ENCODE peak calls at places on chromosomes 5 and 9, in five cellular contexts. E is fibroblast of pulmonary artery, R is heart right ventricle, H is mucosa of descending colon, V is brain microvascular endothelial cell. J is an unnamed sample.

GRCh38 chr9:132840980-132841379 is 37.1 kb downstream of the AK8 start:
- DNase-seq in E (no peak), R (no peak), H (no peak), V (no peak), J (no peak)

GRCh38 chr5:168295574-168296201 is 4.2 kb downstream of the WWC1 start:
- DNase-seq in E (peak), R (no peak), H (no peak), V (peak), J (no peak)

GRCh38 chr9:83043583-83043982 is 19.4 kb downstream of the RASEF start:
- DNase-seq in E (no peak), R (no peak), H (no peak), V (no peak), J (peak)

GRCh38 chr9:107465467-107466451 is 23.8 kb downstream of the KLF4 start:
- DNase-seq in E (peak), R (peak), H (peak), V (peak), J (no peak)

GRCh38 chr9:128098936-128099931 is 28.3 kb downstream of the PTGES2 start:
- DNase-seq in E (peak), R (no peak), H (peak), V (no peak), J (no peak)

GRCh38 chr5:83721878-83722779 is 1.5 kb upstream of the HAPLN1 start:
- DNase-seq in E (peak), R (peak), H (peak), V (peak), J (no peak)

GRCh38 chr9:119649205-119649604 is 280.0 kb upstream of the BRINP1 start:
- DNase-seq in E (no peak), R (no peak), H (no peak), V (no peak), J (no peak)

GRCh38 chr5:111685969-111686368 is 71.0 kb downstream of the NREP start:
- DNase-seq in E (no peak), R (no peak), H (no peak), V (no peak), J (no peak)

GRCh38 chr5:1335540-1336095 is 9.3 kb downstream of the CLPTM1L start:
- DNase-seq in E (no peak), R (no peak), H (peak), V (no peak), J (no peak)

GRCh38 chr5:74316064-74316586 is 324.4 kb downstream of the ENC1 start:
- DNase-seq in E (peak), R (no peak), H (no peak), V (peak), J (peak)

GRCh38 chr5:146009020-146009419 is 72.6 kb downstream of the SH3RF2 start:
- DNase-seq in E (no peak), R (no peak), H (no peak), V (no peak), J (no peak)

GRCh38 chr5:180387798-180388197 is 34.7 kb upstream of the GFPT2 start:
- DNase-seq in E (no peak), R (no peak), H (no peak), V (no peak), J (no peak)

GRCh38 chr5:135034186-135034962 is at the start of gene PITX1:
- DNase-seq in E (peak), R (no peak), H (peak), V (no peak), J (peak)

GRCh38 chr9:86507119-86507731 is 153.0 kb upstream of the TUT7 start:
- DNase-seq in E (no peak), R (no peak), H (no peak), V (no peak), J (no peak)

GRCh38 chr5:60811105-60811504 is 33.0 kb downstream of the ELOVL7 start:
- DNase-seq in E (no peak), R (no peak), H (no peak), V (no peak), J (no peak)

GRCh38 chr5:114477816-114478330 is 116.0 kb downstream of the KCNN2 start:
- DNase-seq in E (no peak), R (no peak), H (no peak), V (no peak), J (no peak)

GRCh38 chr9:68750179-68750685 is 45.2 kb downstream of the PIP5K1B start:
- DNase-seq in E (no peak), R (no peak), H (no peak), V (no peak), J (no peak)

GRCh38 chr5:164341056-164341619 is 835.7 kb downstream of the MAT2B start:
- DNase-seq in E (no peak), R (no peak), H (no peak), V (no peak), J (no peak)

GRCh38 chr5:82593481-82593880 is 315.3 kb upstream of the RPS23 start:
- DNase-seq in E (peak), R (no peak), H (no peak), V (peak), J (no peak)

GRCh38 chr5:142425286-142426065 is 100.7 kb upstream of the SPRY4 start:
- DNase-seq in E (no peak), R (no peak), H (no peak), V (no peak), J (no peak)

GRCh38 chr5:9462109-9462508 is 83.8 kb downstream of the SEMA5A start:
- DNase-seq in E (no peak), R (no peak), H (no peak), V (no peak), J (no peak)

GRCh38 chr5:147167529-147167928 is 67.3 kb upstream of the STK32A start:
- DNase-seq in E (no peak), R (no peak), H (no peak), V (no peak), J (no peak)

GRCh38 chr9:69078069-69078468 is 42.5 kb downstream of the FXN start:
- DNase-seq in E (no peak), R (no peak), H (no peak), V (no peak), J (no peak)

GRCh38 chr5:58117491-58117890 is 342.4 kb downstream of the PLK2 start:
- DNase-seq in E (no peak), R (no peak), H (no peak), V (no peak), J (no peak)

GRCh38 chr9:3526166-3526902 is 533 bp upstream of the RFX3 start:
- DNase-seq in E (peak), R (peak), H (peak), V (peak), J (peak)

GRCh38 chr9:96852676-96853075 is 1.6 kb downstream of the ZNF782 start:
- DNase-seq in E (no peak), R (no peak), H (no peak), V (no peak), J (no peak)

GRCh38 chr9:131672451-131672850 is 67.4 kb downstream of the RAPGEF1 start:
- DNase-seq in E (no peak), R (peak), H (no peak), V (no peak), J (no peak)

GRCh38 chr5:165695796-165696195 is 2190.4 kb downstream of the MAT2B start:
- DNase-seq in E (no peak), R (no peak), H (no peak), V (no peak), J (no peak)

GRCh38 chr9:115593587-115594091 is 475.7 kb upstream of the TNC start:
- DNase-seq in E (peak), R (peak), H (no peak), V (peak), J (no peak)

GRCh38 chr5:181167814-181168488 is 20.6 kb downstream of the OR2V2 start:
- DNase-seq in E (no peak), R (no peak), H (no peak), V (no peak), J (no peak)

GRCh38 chr5:167587768-167588167 is 703.7 kb upstream of the WWC1 start:
- DNase-seq in E (peak), R (peak), H (no peak), V (peak), J (peak)

GRCh38 chr5:107558951-107559350 is 111.8 kb downstream of the EFNA5 start:
- DNase-seq in E (no peak), R (no peak), H (no peak), V (no peak), J (no peak)

GRCh38 chr5:145943674-145944121 is 7.3 kb downstream of the SH3RF2 start:
- DNase-seq in E (peak), R (no peak), H (no peak), V (no peak), J (no peak)

GRCh38 chr9:36317766-36318165 is 59.5 kb upstream of the GNE start:
- DNase-seq in E (no peak), R (no peak), H (peak), V (no peak), J (no peak)

GRCh38 chr9:97473717-97474116 is 27.7 kb upstream of the TMOD1 start:
- DNase-seq in E (no peak), R (no peak), H (no peak), V (no peak), J (no peak)

GRCh38 chr5:170693701-170694100 is 89.8 kb upstream of the GABRP start:
- DNase-seq in E (no peak), R (no peak), H (no peak), V (no peak), J (no peak)

GRCh38 chr5:96014395-96014794 is 52.7 kb upstream of the ELL2 start:
- DNase-seq in E (no peak), R (no peak), H (no peak), V (no peak), J (no peak)

GRCh38 chr9:31030741-31031202 is 1353.7 kb upstream of the ACO1 start:
- DNase-seq in E (peak), R (no peak), H (no peak), V (no peak), J (no peak)

DNA sequence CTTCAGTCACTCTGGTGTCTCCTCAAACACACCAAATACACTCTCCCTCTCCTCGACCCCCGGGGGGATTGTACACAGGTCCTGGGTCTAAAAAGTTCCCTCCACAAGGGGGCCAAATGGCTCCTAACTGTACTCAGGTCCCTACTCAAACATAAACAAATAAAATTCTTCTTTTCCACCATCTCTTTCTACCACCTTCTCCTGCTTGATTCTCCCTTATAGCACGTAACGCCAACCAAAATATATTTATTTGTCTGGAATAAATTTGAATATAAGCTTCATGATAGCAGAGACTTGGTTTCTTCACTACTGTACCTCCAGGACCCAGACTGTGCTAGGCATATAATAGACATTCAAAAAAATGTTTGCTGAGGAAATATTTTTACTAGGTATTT is 21.4 kb downstream of the ZNF608 start:
- DNase-seq in E (no peak), R (no peak), H (no peak), V (no peak), J (no peak)
- TF ChIP-seq CTCF in E (no peak), R (no peak), H (no peak), V (peak), J (peak)

DNA sequence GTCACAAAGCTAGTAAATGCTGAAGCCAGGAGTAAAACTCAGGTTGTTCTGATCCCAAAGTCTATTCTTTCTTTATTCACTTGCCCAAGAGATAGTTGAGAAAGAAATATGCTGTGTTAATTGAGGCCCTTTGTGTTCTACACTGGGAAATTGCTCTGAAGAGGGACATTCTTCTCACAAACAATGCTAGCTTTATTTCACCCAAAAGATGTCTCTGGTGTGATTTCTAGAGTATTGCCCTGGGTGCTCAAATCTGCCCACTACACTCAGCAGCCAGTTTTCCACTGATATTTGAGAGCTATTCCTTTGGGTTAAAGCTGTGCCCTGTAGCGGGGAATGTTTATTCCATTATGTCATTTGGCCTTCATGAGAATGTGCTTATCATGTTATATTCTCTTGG is 20.9 kb upstream of the C5orf63 start:
- DNase-seq in E (no peak), R (no peak), H (no peak), V (no peak), J (no peak)
- H3K4me3 ChIP-seq in E (no peak), R (no peak), H (no peak), V (no peak), J (no peak)

GRCh38 chr5:72280655-72281069 is 39.4 kb downstream of the MRPS27 start:
- DNase-seq in E (peak), R (no peak), H (no peak), V (peak), J (no peak)
- TF ChIP-seq CTCF in E (peak), R (peak), H (no peak), V (peak), J (peak)

DNA sequence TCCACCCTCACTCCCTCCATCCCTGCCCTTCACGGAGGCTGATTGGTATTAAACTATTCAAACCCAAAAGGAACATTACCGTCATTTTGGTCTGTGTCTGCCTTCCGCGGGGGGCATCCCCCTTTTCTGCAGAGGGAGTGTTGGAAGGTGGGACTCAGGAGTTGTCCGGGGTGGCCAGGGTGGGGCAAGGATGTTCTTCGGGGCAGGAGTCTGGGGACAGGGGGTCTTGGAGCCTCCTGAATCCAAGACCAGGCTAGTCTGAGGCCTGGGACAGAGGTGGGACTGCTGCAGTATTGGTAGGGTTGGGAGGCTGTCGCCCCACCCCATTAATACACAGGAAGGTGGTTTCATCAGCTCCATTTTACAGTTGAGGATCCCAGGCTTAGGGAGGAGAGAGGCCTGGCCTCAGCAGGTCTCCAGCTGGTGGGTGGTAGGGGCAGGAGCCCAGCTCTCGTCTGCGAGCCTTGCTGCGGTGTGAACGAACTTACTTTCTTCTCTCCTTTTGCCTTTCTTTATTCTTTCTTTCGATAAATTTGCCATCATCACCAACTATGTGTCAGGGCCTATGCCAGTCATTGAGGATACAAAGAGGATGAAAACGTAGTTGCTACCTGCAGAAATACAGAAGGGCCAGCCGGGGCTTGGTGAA is 33.8 kb downstream of the DAB2IP start:
- DNase-seq in E (no peak), R (no peak), H (no peak), V (no peak), J (no peak)
- H3K4me3 ChIP-seq in E (no peak), R (no peak), H (no peak), V (no peak), J (no peak)

DNA sequence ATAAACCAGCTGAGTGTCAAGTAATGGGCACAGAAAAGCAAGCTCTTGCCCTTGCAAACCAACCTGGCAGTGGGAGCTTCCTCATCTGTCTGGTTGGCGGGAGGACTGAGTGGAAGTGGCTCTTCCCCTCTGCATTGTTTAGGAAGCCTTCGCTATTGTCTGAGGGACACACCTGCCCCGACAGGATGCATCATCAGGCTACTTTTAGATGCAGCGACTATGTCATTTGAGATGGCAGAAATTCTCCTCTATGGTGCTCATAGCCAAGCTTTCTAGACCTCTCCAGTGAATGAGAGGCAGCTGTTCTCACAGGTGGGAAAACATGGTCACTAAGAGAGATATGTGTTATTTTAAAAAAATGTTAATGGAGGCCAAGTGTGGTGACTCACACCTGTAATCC is 104.0 kb downstream of the DOCK8 start:
- DNase-seq in E (no peak), R (no peak), H (no peak), V (no peak), J (no peak)
- TF ChIP-seq CTCF in E (no peak), R (no peak), H (no peak), V (no peak), J (no peak)

GRCh38 chr5:157459715-157460599 is at the start of gene NIPAL4:
- DNase-seq in E (no peak), R (no peak), H (peak), V (no peak), J (no peak)
- H3K4me3 ChIP-seq in E (peak), R (peak), H (no peak), V (peak), J (peak)